ENCODE peak calls at places on chromosomes 2 and 18, in nine cellular contexts. U is CD4-positive, alpha-beta memory T cell; G is dorsolateral prefrontal cortex; J is transverse colon; D is aorta; H is HCT116; P is tibial artery; E is heart left ventricle; Z is thoracic aorta. X is an unnamed sample.

GRCh38 chr2:7748717-7749415 is 831.7 kb downstream of the RNF144A start:
- DNase-seq in E (no peak), G (no peak), P (no peak), D (no peak), J (no peak), Z (no peak), H (no peak), U (no peak), X (no peak)

GRCh38 chr2:27701676-27702075 is 38.0 kb downstream of the SLC4A1AP start:
- DNase-seq in G (no peak), E (peak), U (no peak), H (no peak), J (no peak), D (no peak), Z (no peak), P (no peak), X (no peak)

GRCh38 chr2:55923091-55923977 is at the start of gene EFEMP1:
- DNase-seq in E (peak), G (no peak), H (no peak), J (peak), Z (peak), D (peak), U (no peak), P (peak), X (no peak)

GRCh38 chr2:30321466-30321865 is 90.1 kb downstream of the LBH start:
- DNase-seq in G (no peak), D (no peak), Z (no peak), P (no peak), E (no peak), H (no peak), J (no peak), U (no peak), X (no peak)

GRCh38 chr18:12668041-12668440 is 10.1 kb upstream of the SPIRE1 start:
- DNase-seq in P (no peak), G (no peak), D (no peak), Z (no peak), H (no peak), U (no peak), J (no peak), E (no peak), X (no peak)

GRCh38 chr2:85761946-85762345 is 8.2 kb downstream of the ATOH8 start:
- DNase-seq in D (no peak), Z (no peak), H (no peak), E (no peak), U (no peak), G (no peak), J (no peak), P (no peak), X (no peak)

GRCh38 chr18:70288171-70288850 is 534 bp upstream of the SOCS6 start:
- DNase-seq in H (no peak), E (peak), G (no peak), J (peak), P (no peak), Z (no peak), U (no peak), D (peak), X (peak)

GRCh38 chr2:2641541-2642410 is 310.7 kb upstream of the MYT1L start:
- DNase-seq in P (no peak), Z (no peak), D (no peak), U (no peak), H (no peak), J (no peak), G (no peak), E (no peak), X (no peak)

GRCh38 chr18:3675446-3675845 is 225.5 kb downstream of the TGIF1 start:
- DNase-seq in D (no peak), G (no peak), Z (no peak), J (no peak), E (no peak), P (no peak), U (no peak), H (no peak), X (no peak)

GRCh38 chr2:200428961-200429665 is 80.8 kb downstream of the KCTD18 start:
- DNase-seq in E (no peak), Z (no peak), G (no peak), D (no peak), J (no peak), P (no peak), H (no peak), U (no peak), X (no peak)

GRCh38 chr2:171793691-171794678 is 100.1 kb downstream of the SLC25A12 start:
- DNase-seq in G (no peak), E (no peak), H (no peak), Z (no peak), P (no peak), D (no peak), J (no peak), U (no peak), X (no peak)

GRCh38 chr18:21740474-21740723 is 193 bp upstream of the MIB1 start:
- DNase-seq in E (peak), U (no peak), Z (no peak), J (peak), P (peak), G (peak), D (peak), H (no peak), X (peak)

GRCh38 chr18:5173216-5173615 is 23.8 kb downstream of the AKAIN1 start:
- DNase-seq in U (no peak), J (no peak), G (no peak), E (no peak), H (no peak), P (no peak), D (no peak), Z (no peak), X (no peak)

GRCh38 chr2:71226391-71226964 is 425 bp downstream of the PAIP2B start:
- DNase-seq in G (no peak), H (no peak), J (peak), E (peak), P (peak), U (no peak), Z (no peak), D (peak), X (peak)

GRCh38 chr2:231621051-231621879 is 28.6 kb downstream of the TEX44 start:
- DNase-seq in E (peak), H (peak), G (no peak), Z (no peak), J (peak), U (no peak), P (no peak), D (no peak), X (no peak)

GRCh38 chr2:217652761-217653160 is 350.0 kb downstream of the TNS1 start:
- DNase-seq in G (no peak), J (no peak), D (no peak), P (no peak), E (no peak), H (no peak), U (no peak), Z (no peak), X (no peak)

GRCh38 chr2:17615728-17616351 is 75.3 kb downstream of the VSNL1 start:
- DNase-seq in H (peak), J (no peak), Z (no peak), E (no peak), D (no peak), U (no peak), G (no peak), P (no peak), X (no peak)

GRCh38 chr2:134912406-134912805 is 6.2 kb upstream of the CCNT2 start:
- DNase-seq in D (no peak), P (no peak), J (no peak), Z (no peak), G (no peak), H (no peak), E (no peak), U (no peak), X (no peak)

GRCh38 chr18:51255694-51256093 is 58.2 kb upstream of the MEX3C start:
- DNase-seq in G (no peak), P (no peak), E (no peak), Z (no peak), U (no peak), H (no peak), J (no peak), D (no peak), X (no peak)

GRCh38 chr2:177161741-177162440 is 50.7 kb upstream of the HNRNPA3 start:
- DNase-seq in J (no peak), G (no peak), P (no peak), U (peak), H (no peak), D (no peak), E (no peak), Z (no peak), X (no peak)

GRCh38 chr2:214320211-214320610 is 90.6 kb upstream of the VWC2L start:
- DNase-seq in E (no peak), P (no peak), J (no peak), Z (no peak), U (no peak), G (no peak), D (no peak), H (no peak), X (no peak)

GRCh38 chr2:170525566-170525900 is 189.6 kb upstream of the SP5 start:
- DNase-seq in G (no peak), Z (peak), J (peak), U (no peak), P (peak), H (peak), D (peak), E (peak), X (no peak)

GRCh38 chr2:147100406-147101035 is 744.3 kb upstream of the ACVR2A start:
- DNase-seq in Z (no peak), E (no peak), P (no peak), U (no peak), D (no peak), H (no peak), J (no peak), G (no peak), X (no peak)

GRCh38 chr2:86622409-86622877 is 1.2 kb downstream of the RNF103 start:
- DNase-seq in J (peak), D (peak), E (peak), Z (no peak), G (no peak), H (no peak), P (peak), U (peak), X (peak)

GRCh38 chr18:23990474-23991410 is 23.8 kb upstream of the TTC39C start:
- DNase-seq in G (no peak), E (no peak), J (no peak), U (no peak), D (no peak), P (no peak), Z (no peak), H (no peak), X (no peak)

GRCh38 chr2:184923751-184924150 is 325.4 kb downstream of the ZNF804A start:
- DNase-seq in G (no peak), E (no peak), H (no peak), Z (no peak), J (no peak), P (no peak), D (no peak), U (no peak), X (no peak)

GRCh38 chr2:156470975-156471583 is 34.9 kb downstream of the GPD2 start:
- DNase-seq in Z (no peak), G (no peak), D (no peak), P (no peak), J (no peak), H (no peak), U (no peak), E (no peak), X (no peak)

GRCh38 chr2:31260870-31261269 is 26.9 kb downstream of the EHD3 start:
- DNase-seq in E (no peak), J (no peak), Z (no peak), U (no peak), P (no peak), G (peak), D (no peak), H (no peak), X (no peak)

GRCh38 chr2:2026252-2026831 is 282.0 kb upstream of the PXDN start:
- DNase-seq in J (peak), P (no peak), E (no peak), G (no peak), H (no peak), Z (no peak), U (no peak), D (no peak), X (no peak)

GRCh38 chr18:57806891-57807280 is 3.8 kb upstream of the ATP8B1 start:
- DNase-seq in G (no peak), D (no peak), U (no peak), H (no peak), P (peak), Z (no peak), J (no peak), E (no peak), X (no peak)

GRCh38 chr2:19187323-19188020 is 171.0 kb downstream of the OSR1 start:
- DNase-seq in H (peak), G (no peak), Z (no peak), J (no peak), P (no peak), D (no peak), U (no peak), E (no peak), X (no peak)

GRCh38 chr2:172639823-172640222 is 83.9 kb downstream of the PDK1 start:
- DNase-seq in G (no peak), J (no peak), H (no peak), Z (no peak), D (no peak), U (no peak), P (no peak), E (no peak), X (no peak)

GRCh38 chr18:13606589-13607254 is 119.6 kb downstream of the FAM210A start:
- DNase-seq in D (no peak), P (no peak), E (no peak), G (no peak), J (no peak), U (no peak), Z (no peak), H (no peak), X (no peak)

GRCh38 chr2:226799976-226800940 is 638 bp upstream of the IRS1 start:
- DNase-seq in Z (no peak), E (peak), G (no peak), D (peak), J (peak), U (no peak), P (peak), H (no peak), X (peak)

GRCh38 chr2:219405451-219405850 is 12.7 kb upstream of the DES start:
- DNase-seq in J (no peak), H (no peak), U (no peak), Z (no peak), P (no peak), D (no peak), E (peak), G (no peak), X (no peak)
- H3K27ac ChIP-seq in J (peak), H (no peak), U (no peak), Z (peak), P (peak), D (peak), E (peak), G (no peak), X (no peak)

GRCh38 chr2:42823744-42824453 is 31.5 kb upstream of the HAAO start:
- DNase-seq in H (no peak), J (no peak), U (no peak), G (no peak), D (no peak), P (no peak), Z (no peak), E (no peak), X (no peak)

GRCh38 chr2:42815725-42816124 is 23.3 kb upstream of the HAAO start:
- DNase-seq in J (no peak), E (no peak), D (no peak), P (no peak), G (no peak), U (no peak), H (no peak), Z (no peak), X (no peak)

GRCh38 chr2:42813773-42814172 is 21.4 kb upstream of the HAAO start:
- DNase-seq in H (no peak), E (no peak), Z (no peak), P (no peak), J (no peak), U (no peak), D (no peak), G (no peak), X (no peak)

GRCh38 chr2:42824454-42824807 is 32.0 kb upstream of the HAAO start:
- DNase-seq in J (no peak), H (no peak), Z (no peak), E (no peak), U (no peak), G (no peak), P (no peak), D (no peak), X (no peak)

DNA sequence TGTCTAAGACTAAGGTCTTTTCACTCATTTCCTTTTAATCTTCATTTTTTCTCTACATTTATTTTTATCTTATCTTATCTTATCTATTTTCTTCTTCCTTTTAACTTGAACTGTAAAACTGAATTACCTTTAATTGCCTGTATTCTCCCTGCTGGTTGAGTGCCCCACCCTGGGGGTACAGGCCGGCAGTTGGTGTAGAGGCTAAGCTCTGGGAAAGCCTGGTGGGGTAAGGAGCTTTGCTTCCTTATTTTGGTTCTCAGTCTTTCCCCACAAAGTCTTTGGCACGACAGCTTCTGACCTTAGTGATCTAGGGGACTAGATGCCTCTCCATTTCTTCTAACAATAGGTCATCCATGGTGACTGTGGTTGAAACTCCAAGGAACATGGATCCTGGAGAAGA is 26.8 kb upstream of the HAAO start:
- DNase-seq in H (no peak), D (no peak), G (no peak), Z (no peak), E (no peak), J (peak), P (no peak), U (no peak), X (no peak)
- H3K27ac ChIP-seq in H (no peak), D (no peak), G (no peak), Z (no peak), E (no peak), J (peak), P (no peak), U (no peak), X (no peak)

DNA sequence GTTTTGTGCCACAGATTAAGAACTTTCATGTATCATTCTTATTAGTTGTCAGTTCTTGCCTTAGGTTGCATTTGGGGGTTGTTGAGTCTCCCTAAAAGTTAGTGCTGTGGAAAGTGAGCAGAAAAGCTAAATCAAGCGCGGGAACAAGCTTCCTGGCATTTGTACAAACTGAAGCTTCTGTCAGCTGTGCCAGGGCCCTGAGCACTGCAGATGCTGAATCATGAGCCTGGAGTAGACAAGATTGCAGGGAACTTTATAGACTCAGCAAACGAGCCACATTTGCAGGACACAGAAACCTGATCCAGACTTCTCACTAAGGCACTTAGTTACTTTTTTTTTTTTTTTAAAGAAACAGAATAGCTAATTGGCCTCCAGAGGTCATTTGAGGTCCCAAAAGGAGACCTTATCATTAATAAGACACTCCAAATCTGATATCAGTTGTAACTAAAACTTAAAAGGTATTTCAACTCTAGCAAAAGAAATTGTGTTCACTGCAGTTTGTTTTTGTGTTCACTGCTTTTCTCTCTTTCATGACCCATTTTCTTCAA is 88.7 kb downstream of the ADAM23 start:
- DNase-seq in U (no peak), Z (no peak), J (no peak), P (no peak), D (no peak), G (peak), H (no peak), E (peak), X (no peak)
- H3K27ac ChIP-seq in U (no peak), Z (no peak), J (no peak), P (no peak), D (no peak), G (no peak), H (no peak), E (no peak), X (no peak)

GRCh38 chr18:10488022-10488421 is 33.6 kb downstream of the APCDD1 start:
- DNase-seq in D (no peak), Z (no peak), P (no peak), G (no peak), H (no peak), J (no peak), U (no peak), E (no peak), X (no peak)
- H3K27ac ChIP-seq in D (no peak), Z (no peak), P (no peak), G (peak), H (no peak), J (no peak), U (no peak), E (no peak), X (peak)

DNA sequence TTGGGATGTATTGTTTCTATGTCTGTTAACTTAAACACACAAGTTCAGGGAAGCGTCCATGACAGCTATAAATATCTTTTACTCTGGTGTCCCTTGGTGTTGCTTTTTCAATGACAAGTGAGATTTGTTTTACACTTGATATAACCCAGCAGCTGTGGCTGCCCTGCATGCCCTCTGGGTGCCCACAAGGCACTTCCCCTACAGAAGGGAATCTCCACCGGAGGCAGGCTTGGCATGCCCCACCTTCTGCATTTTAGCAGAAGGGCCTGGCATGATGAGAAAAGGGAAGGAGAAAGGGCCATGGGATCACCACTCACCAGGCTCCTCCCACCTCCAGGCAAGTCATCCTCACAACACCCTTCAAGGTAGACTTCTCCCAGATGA is 68.7 kb downstream of the TMEM247 start:
- DNase-seq in Z (no peak), G (no peak), U (no peak), P (no peak), D (no peak), H (no peak), J (peak), E (peak), X (no peak)
- H3K27ac ChIP-seq in Z (peak), G (peak), U (no peak), P (peak), D (no peak), H (no peak), J (peak), E (peak), X (no peak)

GRCh38 chr18:261398-262073 is 6.3 kb downstream of the THOC1 start:
- DNase-seq in D (no peak), H (no peak), Z (no peak), G (no peak), J (no peak), U (no peak), E (no peak), P (no peak), X (no peak)
- H3K27ac ChIP-seq in D (peak), H (no peak), Z (no peak), G (no peak), J (no peak), U (no peak), E (no peak), P (no peak), X (no peak)

GRCh38 chr2:233928594-233929351 is 11.6 kb downstream of the TRPM8 start:
- DNase-seq in J (peak), Z (no peak), D (no peak), G (no peak), H (no peak), P (no peak), E (no peak), U (no peak), X (no peak)
- H3K27ac ChIP-seq in J (no peak), Z (no peak), D (no peak), G (no peak), H (no peak), P (no peak), E (no peak), U (no peak), X (no peak)